ENCODE peak calls at places on chromosomes 4 and X, in four cellular contexts. M, I, U and A are unnamed samples.

GRCh38 chr4:126888968-126889367 is 743.8 kb upstream of the INTU start:
- DNase-seq in M (peak), I (no peak), U (peak), A (no peak)

GRCh38 chr4:76897522-76898384 is at the start of gene SOWAHB:
- DNase-seq in M (no peak), I (peak), U (no peak), A (peak)

GRCh38 chr4:55791666-55792065 is 27.9 kb upstream of the EXOC1L start:
- DNase-seq in M (no peak), I (peak), U (peak), A (no peak)

GRCh38 chr4:78779280-78779679 is 3.1 kb downstream of the BMP2K start:
- DNase-seq in M (no peak), I (no peak), U (no peak), A (no peak)

GRCh38 chr4:183658362-183659028 is 490 bp downstream of the RWDD4 start:
- DNase-seq in M (peak), I (no peak), U (peak), A (no peak)

GRCh38 chr4:130403221-130403620 is 1307.3 kb downstream of the C4orf33 start:
- DNase-seq in M (no peak), I (no peak), U (no peak), A (no peak)

GRCh38 chr4:119525005-119525749 is 103.4 kb downstream of the PDE5A start:
- DNase-seq in M (peak), I (no peak), U (peak), A (no peak)

GRCh38 chr4:65918217-65918616 is 247.9 kb upstream of the EPHA5 start:
- DNase-seq in M (no peak), I (no peak), U (no peak), A (peak)

GRCh38 chr4:22029803-22030202 is 81.2 kb upstream of the KCNIP4 start:
- DNase-seq in M (no peak), I (no peak), U (no peak), A (no peak)

GRCh38 chr4:154348657-154349056 is 142.9 kb downstream of the DCHS2 start:
- DNase-seq in M (no peak), I (no peak), U (no peak), A (no peak)

GRCh38 chr4:104475652-104476051 is 19.0 kb downstream of the CXXC4 start:
- DNase-seq in M (no peak), I (no peak), U (no peak), A (no peak)

GRCh38 chr4:168835880-168836454 is 174.1 kb downstream of the CBR4 start:
- DNase-seq in M (no peak), I (no peak), U (no peak), A (peak)

GRCh38 chrX:53093177-53093655 is 726 bp upstream of the KANTR start:
- DNase-seq in M (peak), I (peak), U (peak), A (no peak)

GRCh38 chr4:184792950-184793555 is 32.7 kb downstream of the ACSL1 start:
- DNase-seq in M (peak), I (peak), U (peak), A (peak)

GRCh38 chrX:106952988-106953387 is 32.8 kb downstream of the CLDN2 start:
- DNase-seq in M (peak), I (no peak), U (peak), A (no peak)
- TF ChIP-seq CTCF in M (peak), I (peak), U (peak), A (no peak)

DNA sequence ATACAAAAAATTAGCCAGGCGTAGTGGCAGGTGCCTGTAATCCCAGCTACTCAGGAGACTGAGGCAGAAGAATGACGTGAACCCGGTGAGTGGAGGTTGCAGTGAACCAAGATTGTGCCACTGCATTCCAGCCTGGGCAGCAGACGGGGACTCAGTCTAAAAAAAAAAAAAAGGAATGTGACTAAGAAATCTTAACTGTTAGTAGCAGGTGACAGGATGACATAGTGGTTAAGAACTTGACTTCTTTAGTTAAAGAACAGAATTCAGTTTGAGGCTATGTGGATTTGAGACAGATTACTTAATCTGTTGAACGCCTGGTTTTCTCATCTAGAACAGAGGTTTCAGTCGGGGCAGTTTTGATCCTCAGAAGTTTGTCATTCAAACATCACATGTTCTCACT is 3.2 kb downstream of the TRMT44 start:
- DNase-seq in M (no peak), I (no peak), U (no peak), A (no peak)
- H3K4me3 ChIP-seq in M (no peak), I (no peak), U (no peak), A (no peak)

DNA sequence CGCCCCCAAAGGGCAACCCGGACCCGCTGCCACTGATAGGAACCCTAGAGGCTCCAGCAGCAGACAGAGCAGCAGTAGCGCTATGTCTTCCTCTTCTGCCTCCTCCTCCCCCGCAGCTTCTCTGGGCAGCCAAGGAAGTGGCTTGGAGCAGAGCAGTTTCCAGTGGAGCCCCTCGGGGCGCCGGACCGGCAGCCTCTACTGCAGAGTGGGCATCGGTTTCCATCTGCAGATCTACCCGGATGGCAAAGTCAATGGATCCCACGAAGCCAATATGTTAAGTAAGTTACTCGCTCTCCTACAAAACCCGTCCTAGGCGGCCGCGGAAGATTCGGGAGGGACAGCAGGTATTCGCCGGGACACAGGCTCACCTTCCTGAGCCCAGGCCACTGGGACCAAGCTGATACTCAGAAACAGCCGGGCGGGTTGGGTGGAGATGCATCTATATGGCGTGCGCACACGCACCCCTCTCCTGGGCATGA is 477 bp downstream of the FGF5 start:
- DNase-seq in M (peak), I (no peak), U (peak), A (no peak)
- TF ChIP-seq CTCF in M (no peak), I (no peak), U (no peak), A (no peak)

DNA sequence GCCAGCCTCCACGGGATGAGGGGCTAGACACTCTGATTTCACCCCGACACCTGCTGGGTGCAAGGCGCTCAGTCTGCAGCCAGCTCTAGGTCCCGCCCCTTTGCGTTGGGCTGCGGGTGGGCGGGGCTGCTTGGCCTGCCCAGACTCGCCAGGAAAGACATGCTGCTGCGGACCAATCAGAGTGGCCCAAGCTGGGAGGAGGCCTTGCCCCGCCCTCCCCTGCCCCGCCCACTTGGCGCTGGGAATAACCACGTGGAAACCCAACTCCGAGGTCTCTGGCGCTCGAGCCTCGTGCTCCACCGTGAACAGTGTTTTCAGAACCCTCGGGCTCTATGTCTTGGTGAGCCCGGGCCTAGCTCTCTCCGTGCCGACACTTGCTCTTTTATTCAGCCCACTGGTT is 5.3 kb upstream of the VMA21 start:
- DNase-seq in M (no peak), I (no peak), U (no peak), A (no peak)
- H3K4me3 ChIP-seq in M (no peak), I (no peak), U (no peak), A (no peak)

GRCh38 chr4:187666634-187667033 is 328.9 kb upstream of the ZFP42 start:
- DNase-seq in M (no peak), I (no peak), U (no peak), A (no peak)
- TF ChIP-seq CTCF in M (no peak), I (no peak), U (no peak), A (peak)

DNA sequence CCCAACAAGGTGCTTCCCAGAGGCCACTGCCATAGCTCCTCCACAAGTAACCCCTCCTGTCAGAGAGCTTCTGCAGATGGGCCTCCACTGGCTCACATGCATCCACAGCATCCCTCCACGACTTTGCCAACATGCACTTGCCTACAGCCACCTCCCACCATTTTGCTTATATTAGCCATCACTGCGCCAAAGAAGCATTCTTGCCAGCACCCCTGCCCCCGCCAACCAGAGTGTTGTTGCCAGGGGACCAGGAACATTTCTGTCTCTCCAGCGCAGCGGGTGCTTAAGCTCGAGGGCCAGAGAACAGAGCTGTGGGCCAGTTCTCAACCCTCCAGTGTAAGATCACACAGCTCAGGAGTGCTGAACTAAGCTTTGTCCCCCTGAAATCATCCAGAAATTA is 517.6 kb downstream of the PABPC4L start:
- DNase-seq in M (no peak), I (no peak), U (no peak), A (no peak)
- H3K4me3 ChIP-seq in M (no peak), I (no peak), U (no peak), A (no peak)

GRCh38 chr4:124710911-124711310 is 1.6 kb downstream of the ANKRD50 start:
- DNase-seq in M (peak), I (no peak), U (peak), A (no peak)

GRCh38 chr4:124711469-124712416 is 789 bp downstream of the ANKRD50 start:
- DNase-seq in M (peak), I (peak), U (peak), A (no peak)

GRCh38 chr4:124710253-124710849 is 2.2 kb downstream of the ANKRD50 start:
- DNase-seq in M (peak), I (no peak), U (peak), A (no peak)

GRCh38 chr4:124712417-124713212 is at the start of gene ANKRD50:
- DNase-seq in M (peak), I (peak), U (peak), A (peak)

GRCh38 chr4:124713213-124713592 is 671 bp upstream of the ANKRD50 start:
- DNase-seq in M (peak), I (peak), U (peak), A (no peak)
- TF ChIP-seq CTCF in M (peak), I (peak), U (peak), A (no peak)

DNA sequence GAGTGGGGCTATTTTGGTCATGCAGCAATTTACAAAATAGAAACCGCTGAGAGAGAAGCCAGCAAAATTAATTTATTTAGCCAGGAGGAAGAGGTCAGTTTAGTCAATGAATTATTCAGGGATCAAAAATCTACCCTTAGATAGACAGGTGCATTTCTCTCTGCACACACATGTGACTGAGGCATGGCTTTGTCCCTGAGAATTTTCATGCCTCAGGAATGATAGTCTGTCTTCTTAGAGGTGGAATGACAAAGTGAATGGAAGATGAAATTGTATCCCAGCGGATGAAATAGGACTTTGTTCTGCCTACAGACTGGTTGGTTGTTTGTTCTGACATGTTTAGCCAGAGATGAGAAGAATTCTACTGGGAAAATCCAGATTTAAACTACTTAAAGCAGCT is 46.0 kb downstream of the ANKRD50 start:
- DNase-seq in M (no peak), I (no peak), U (no peak), A (no peak)
- H3K4me3 ChIP-seq in M (no peak), I (no peak), U (no peak), A (no peak)

GRCh38 chr4:110630621-110631402 is 7.9 kb upstream of the PITX2 start:
- DNase-seq in M (no peak), I (no peak), U (no peak), A (no peak)

GRCh38 chr4:110632506-110633357 is 9.9 kb upstream of the PITX2 start:
- DNase-seq in M (no peak), I (no peak), U (no peak), A (no peak)

GRCh38 chr4:110633358-110634319 is 10.8 kb upstream of the PITX2 start:
- DNase-seq in M (no peak), I (no peak), U (no peak), A (no peak)

GRCh38 chr4:110629780-110630500 is 7.1 kb upstream of the PITX2 start:
- DNase-seq in M (no peak), I (no peak), U (no peak), A (no peak)

GRCh38 chr4:110631582-110632505 is 9.0 kb upstream of the PITX2 start:
- DNase-seq in M (peak), I (peak), U (peak), A (peak)
- TF ChIP-seq CTCF in M (peak), I (peak), U (peak), A (peak)

GRCh38 chr4:825063-825968 is 613 bp downstream of the CPLX1 start:
- DNase-seq in M (no peak), I (no peak), U (peak), A (no peak)

GRCh38 chr4:825969-826330 is at the start of gene CPLX1:
- DNase-seq in M (no peak), I (no peak), U (no peak), A (no peak)

GRCh38 chr4:827209-828081 is 1.5 kb upstream of the CPLX1 start:
- DNase-seq in M (no peak), I (no peak), U (no peak), A (no peak)

GRCh38 chr4:824461-825062 is 1.4 kb downstream of the CPLX1 start:
- DNase-seq in M (no peak), I (no peak), U (no peak), A (no peak)

GRCh38 chr4:826508-827208 is 729 bp upstream of the CPLX1 start:
- DNase-seq in M (no peak), I (no peak), U (no peak), A (no peak)
- H3K4me3 ChIP-seq in M (no peak), I (no peak), U (no peak), A (peak)